ENCODE peak calls at places on chromosomes 13 and 19, in ten cellular contexts. Z is K562, Q is breast epithelium, X is ovary, L is Peyer's patch, H is transverse colon, U is vagina, Y is esophagus muscularis mucosa, D is tibial nerve, V is A549. O is an unnamed sample. For H3K4me1, the result is how much of the 10 kb centered on the place peaks cover.

GRCh38 chr19:11197291-11198174 is at the start of gene KANK2:
- DNase-seq in D (peak), H (peak), V (peak), Q (peak), L (peak), U (no peak), Y (peak), X (peak), Z (peak), O (peak)

GRCh38 chr13:32426191-32426980 is 1.5 kb downstream of the N4BP2L1 start:
- DNase-seq in U (no peak), V (no peak), X (no peak), H (peak), D (no peak), L (peak), Q (no peak), Y (no peak), Z (no peak), O (no peak)

GRCh38 chr13:99320693-99321481 is 13.7 kb upstream of the GPR183 start:
- DNase-seq in H (no peak), U (no peak), X (no peak), Y (no peak), Q (no peak), D (no peak), L (no peak), Z (no peak), V (no peak), O (no peak)

GRCh38 chr13:92573467-92574057 is 653.0 kb upstream of the GPC6 start:
- DNase-seq in Z (peak), D (no peak), U (no peak), V (peak), Y (no peak), Q (no peak), L (no peak), X (no peak), H (no peak), O (no peak)

GRCh38 chr13:75480691-75481175 is 1.2 kb downstream of the TBC1D4 start:
- DNase-seq in H (peak), Z (peak), U (no peak), L (no peak), Q (peak), D (peak), X (peak), V (peak), Y (no peak), O (peak)

GRCh38 chr19:28406237-28406596 is 806.7 kb downstream of the UQCRFS1 start:
- DNase-seq in Z (no peak), U (no peak), Q (no peak), V (no peak), L (no peak), D (no peak), X (no peak), H (no peak), Y (no peak), O (no peak)

GRCh38 chr13:24183741-24184182 is 23.2 kb downstream of the SPATA13 start:
- DNase-seq in V (no peak), L (no peak), Q (no peak), Y (peak), D (no peak), Z (no peak), X (peak), H (peak), U (no peak), O (no peak)

GRCh38 chr13:29693297-29693945 is 97.9 kb upstream of the SLC7A1 start:
- DNase-seq in Q (peak), X (no peak), D (no peak), Z (no peak), L (no peak), Y (no peak), U (peak), V (no peak), H (peak), O (peak)

GRCh38 chr19:10461047-10461949 is 41.0 kb downstream of the PDE4A start:
- DNase-seq in L (peak), Y (peak), U (no peak), X (peak), Q (peak), V (peak), D (peak), H (peak), Z (peak), O (peak)

GRCh38 chr13:94682229-94682628 is 30.1 kb downstream of the SOX21 start:
- DNase-seq in V (no peak), Y (no peak), Q (no peak), X (no peak), L (no peak), U (no peak), D (no peak), Z (no peak), H (no peak), O (no peak)

GRCh38 chr19:1068111-1069001 is 1.4 kb downstream of the ARHGAP45 start:
- DNase-seq in L (peak), H (peak), Q (no peak), U (no peak), D (no peak), Y (no peak), V (no peak), X (no peak), Z (no peak), O (no peak)

GRCh38 chr19:6723108-6723618 is 2.7 kb upstream of the C3 start:
- DNase-seq in H (no peak), D (no peak), Z (no peak), Q (no peak), V (peak), L (no peak), X (peak), U (no peak), Y (peak), O (peak)

GRCh38 chr19:16470911-16471811 is 609 bp downstream of the EPS15L1 start:
- DNase-seq in V (no peak), Y (no peak), Z (no peak), Q (no peak), H (peak), U (no peak), D (no peak), L (no peak), X (peak), O (no peak)

GRCh38 chr13:112443191-112444000 is 67.2 kb downstream of the SPACA7 start:
- DNase-seq in D (no peak), X (no peak), Q (no peak), Z (peak), H (no peak), L (no peak), V (no peak), Y (peak), U (peak), O (no peak)

GRCh38 chr13:111393221-111393790 is 72.9 kb downstream of the TEX29 start:
- DNase-seq in D (no peak), V (no peak), Z (no peak), X (no peak), U (peak), L (no peak), Q (no peak), H (no peak), Y (no peak), O (no peak)

GRCh38 chr13:37069597-37070103 is 10.2 kb upstream of the SUPT20H start:
- DNase-seq in Z (no peak), Q (no peak), X (no peak), D (no peak), H (no peak), L (no peak), V (no peak), U (no peak), Y (no peak), O (no peak)

GRCh38 chr13:113643593-113643992 is 14.4 kb downstream of the ATP4B start:
- DNase-seq in H (no peak), U (no peak), V (no peak), X (no peak), Z (no peak), Q (no peak), L (no peak), D (no peak), Y (no peak), O (no peak)

GRCh38 chr13:98853791-98854191 is 101.3 kb upstream of the SLC15A1 start:
- DNase-seq in U (no peak), X (no peak), Z (no peak), H (peak), Y (no peak), L (no peak), D (no peak), Q (no peak), V (no peak), O (no peak)

GRCh38 chr19:46634045-46634655 is 1.9 kb downstream of the GNG8 start:
- DNase-seq in Z (peak), D (peak), L (peak), X (peak), V (peak), Q (peak), Y (peak), H (peak), U (no peak), O (peak)

GRCh38 chr13:80337706-80338105 is 3.2 kb downstream of the SPRY2 start:
- DNase-seq in V (no peak), L (no peak), X (no peak), D (no peak), Z (no peak), H (no peak), U (no peak), Q (no peak), Y (no peak), O (no peak)

GRCh38 chr13:36815069-36815468 is 4.0 kb upstream of the RFXAP start:
- DNase-seq in V (no peak), L (no peak), H (no peak), D (no peak), Y (no peak), U (no peak), Z (peak), Q (no peak), X (no peak), O (no peak)

GRCh38 chr13:25117312-25117711 is 21.4 kb downstream of the PABPC3 start:
- DNase-seq in X (no peak), L (no peak), H (no peak), Y (no peak), U (no peak), Z (no peak), Q (no peak), D (no peak), V (no peak), O (no peak)

GRCh38 chr19:34313188-34313587 is 51.8 kb upstream of the GPI start:
- DNase-seq in V (no peak), X (no peak), Y (no peak), Z (no peak), U (no peak), L (no peak), D (no peak), H (peak), Q (no peak), O (no peak)

GRCh38 chr19:18637644-18638630 is 1.1 kb downstream of the KLHL26 start:
- DNase-seq in L (no peak), H (peak), Q (no peak), U (no peak), Y (no peak), V (peak), X (no peak), Z (peak), D (no peak), O (peak)

GRCh38 chr19:50325310-50326100 is 3.7 kb downstream of the KCNC3 start:
- DNase-seq in Y (no peak), X (no peak), U (no peak), D (no peak), H (peak), Q (no peak), L (peak), V (peak), Z (peak), O (peak)

GRCh38 chr13:21124853-21125252 is 51.5 kb downstream of the SKA3 start:
- DNase-seq in L (no peak), Z (no peak), V (no peak), U (no peak), X (no peak), Y (no peak), H (no peak), D (no peak), Q (no peak), O (peak)

GRCh38 chr19:42074513-42075363 is 1.2 kb upstream of the ZNF574 start:
- DNase-seq in H (peak), Q (no peak), V (peak), U (no peak), Y (no peak), X (peak), Z (peak), D (no peak), L (no peak), O (no peak)
- H3K4me1 ChIP-seq in H (under half), Q (under half), V (under half), U (under half), Y (under half), X (under half), Z (under half), D (under half), L (under half), O (under half)

GRCh38 chr19:12956446-12957388 is at the start of gene GADD45GIP1:
- DNase-seq in H (peak), Y (no peak), D (peak), Q (peak), Z (peak), V (peak), U (no peak), X (peak), L (peak), O (peak)
- TF ChIP-seq POLR2A in H (peak), Y (peak), D (peak), Q (peak), Z (peak), V (peak), U (no peak), X (peak), L (peak), O (no peak)

GRCh38 chr19:15288146-15288963 is 44.0 kb downstream of the BRD4 start:
- DNase-seq in U (no peak), D (peak), H (no peak), V (no peak), X (no peak), Q (no peak), Z (no peak), Y (no peak), L (peak), O (no peak)
- H3K4me3 ChIP-seq in U (peak), D (no peak), H (no peak), V (no peak), X (no peak), Q (no peak), Z (no peak), Y (no peak), L (no peak), O (no peak)

DNA sequence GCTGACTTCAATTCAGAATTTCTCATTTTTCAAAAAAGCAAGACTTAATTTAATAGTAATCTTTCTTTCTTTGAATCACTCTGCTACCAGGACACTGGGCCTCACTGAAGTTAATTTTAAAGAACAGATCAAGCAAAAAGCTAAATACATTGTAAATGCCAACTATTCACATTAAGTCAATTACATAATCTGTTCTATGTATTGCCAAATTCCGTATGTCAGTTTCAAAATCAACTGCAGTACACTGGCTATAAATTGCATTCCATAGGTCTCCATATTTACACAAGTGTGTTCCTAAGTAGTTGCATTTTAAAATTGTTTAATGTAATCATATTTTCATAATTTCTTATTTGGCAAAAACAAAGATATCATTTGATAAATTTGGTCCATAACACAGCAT is 10.1 kb downstream of the FOXO1 start:
- DNase-seq in Y (no peak), V (no peak), Q (no peak), H (no peak), U (no peak), D (no peak), L (no peak), Z (no peak), X (no peak), O (no peak)
- H3K4me1 ChIP-seq in Y (half or more), V (under half), Q (under half), H (under half), U (half or more), D (half or more), L (under half), Z (under half), X (under half), O (under half)

DNA sequence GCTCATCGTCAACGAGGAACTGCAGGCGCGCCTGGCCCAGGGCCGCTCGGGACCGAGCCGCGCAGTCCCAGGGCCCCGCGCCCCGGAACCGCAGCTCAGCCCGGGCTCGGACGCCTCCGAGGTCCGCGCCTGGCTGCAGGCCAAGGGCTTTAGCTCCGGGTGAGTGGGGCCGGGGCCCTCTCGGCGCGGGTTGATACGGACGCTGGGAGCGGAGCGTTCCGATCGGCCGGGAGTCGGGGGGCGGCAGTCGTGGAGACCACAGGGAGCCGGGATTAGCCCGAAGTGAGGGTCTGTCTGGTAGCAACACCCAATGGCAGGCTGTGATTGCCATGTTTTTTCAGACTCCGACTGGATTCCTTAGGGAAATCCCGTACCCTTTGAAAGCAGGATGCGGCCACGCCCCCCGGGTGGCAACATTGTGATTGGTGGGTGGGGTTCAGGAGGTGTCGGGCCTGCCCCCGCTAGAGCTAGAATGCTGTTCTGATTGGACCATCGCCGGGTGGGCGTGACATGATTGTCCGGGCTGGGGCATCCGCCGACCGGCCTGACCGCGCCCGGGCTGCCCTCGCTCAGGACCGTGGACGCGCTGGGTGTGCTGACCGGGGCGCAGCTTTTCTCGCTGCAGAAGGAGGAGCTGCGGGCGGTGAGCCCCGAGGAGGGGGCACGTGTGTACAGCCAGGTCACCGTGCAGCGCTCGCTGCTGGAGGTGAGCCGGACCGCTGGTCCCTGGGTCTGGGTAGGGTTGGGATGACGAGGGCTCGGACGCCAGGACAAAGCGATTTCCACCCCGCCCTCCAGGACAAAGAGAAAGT is 11.3 kb downstream of the EPS8L1 start:
- DNase-seq in L (peak), Y (peak), X (peak), Z (peak), V (no peak), H (peak), D (peak), U (no peak), Q (peak), O (peak)
- TF ChIP-seq POLR2A in L (no peak), Y (no peak), X (no peak), Z (peak), V (no peak), H (peak), D (no peak), U (no peak), Q (no peak), O (peak)

DNA sequence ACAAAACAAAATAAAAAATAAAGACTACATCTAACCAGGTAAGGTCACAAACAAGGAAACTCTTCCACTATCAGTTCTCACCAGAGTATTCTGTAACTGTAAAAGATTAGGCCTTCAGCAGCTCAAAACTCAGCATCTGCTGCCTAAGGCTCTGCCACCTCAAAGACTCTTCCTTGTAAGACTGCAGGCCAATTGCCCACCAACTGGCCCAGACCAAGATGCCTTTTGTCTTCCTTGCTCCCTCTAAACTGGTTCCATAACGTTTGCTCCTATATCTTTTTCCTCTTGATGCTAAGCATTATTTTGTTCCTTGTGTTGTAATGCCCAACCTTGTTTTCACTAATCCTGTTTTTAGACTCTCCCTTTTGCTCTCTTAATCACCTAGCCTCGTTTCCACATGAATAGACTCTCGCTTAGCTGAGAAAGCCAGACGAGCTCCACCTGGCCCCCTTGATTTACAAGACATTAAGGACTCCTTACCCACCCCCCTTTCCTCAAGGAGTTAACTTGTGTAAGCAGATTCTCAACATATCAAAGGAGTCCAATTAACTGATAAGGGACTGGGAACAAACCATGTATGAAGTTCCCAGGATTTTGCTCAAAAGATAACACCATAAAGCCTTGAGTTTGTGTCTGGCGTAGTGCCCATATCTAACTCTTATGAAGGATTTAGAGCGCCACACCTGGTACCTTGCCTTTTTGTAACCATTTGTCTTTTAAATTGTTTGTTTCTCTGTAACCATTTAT is 1.5 kb downstream of the ZNF814 start:
- DNase-seq in Q (no peak), Z (no peak), U (no peak), L (no peak), Y (no peak), D (no peak), H (peak), V (no peak), X (no peak), O (no peak)
- H3K4me3 ChIP-seq in Q (no peak), Z (no peak), U (no peak), L (peak), Y (peak), D (no peak), H (no peak), V (no peak), X (no peak), O (peak)

DNA sequence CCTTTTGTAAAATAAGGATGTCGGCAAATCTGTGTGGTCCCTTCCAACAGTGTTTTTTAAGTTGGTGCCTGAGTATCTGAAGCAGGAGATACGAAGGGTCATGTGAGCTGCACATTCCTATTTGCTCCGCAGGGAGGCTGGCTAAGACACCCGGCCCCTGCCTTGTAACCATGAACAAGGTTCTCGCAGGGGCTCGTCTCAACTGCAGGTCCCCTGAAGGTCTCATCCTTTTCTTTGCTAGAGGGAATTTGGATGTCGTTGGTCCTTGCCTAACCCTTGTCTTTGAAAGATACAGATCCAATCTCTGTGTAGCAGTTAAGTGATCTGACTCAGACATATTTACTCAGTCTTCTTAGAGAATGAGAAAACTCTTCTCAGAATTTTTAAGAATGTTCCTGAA is 64.4 kb downstream of the LRCH1 start:
- DNase-seq in Q (no peak), D (no peak), Z (no peak), H (no peak), X (no peak), L (no peak), Y (no peak), V (no peak), U (no peak), O (no peak)
- H3K4me1 ChIP-seq in Q (under half), D (under half), Z (under half), H (under half), X (under half), L (under half), Y (half or more), V (half or more), U (half or more), O (under half)

O was measured in prostate gland.